ENCODE peak calls at places on chromosomes 12 and 14, in seven cellular contexts. One of them, this sample, is unnamed.

GRCh38 chr12:45232771-45233372 is 17.0 kb downstream of the ANO6 start:
- DNase-seq in psoas muscle: peak
- DNase-seq in astrocyte of the cerebellum: peak
- DNase-seq in naive thymus-derived CD4-positive, alpha-beta T cell: no peak
- DNase-seq in HFF-Myc: peak
- DNase-seq in germinal center: no peak
- DNase-seq in NCI-H1105: no peak
- DNase-seq in this sample: no peak

GRCh38 chr14:56759633-56760032 is 50.6 kb downstream of the OTX2 start:
- DNase-seq in HFF-Myc: no peak
- DNase-seq in NCI-H1105: no peak
- DNase-seq in astrocyte of the cerebellum: no peak
- DNase-seq in psoas muscle: no peak
- DNase-seq in germinal center: no peak
- DNase-seq in naive thymus-derived CD4-positive, alpha-beta T cell: no peak
- DNase-seq in this sample: no peak

GRCh38 chr14:65369560-65369959 is 43.0 kb upstream of the FUT8 start:
- DNase-seq in astrocyte of the cerebellum: no peak
- DNase-seq in HFF-Myc: no peak
- DNase-seq in germinal center: no peak
- DNase-seq in psoas muscle: no peak
- DNase-seq in NCI-H1105: no peak
- DNase-seq in naive thymus-derived CD4-positive, alpha-beta T cell: no peak
- DNase-seq in this sample: no peak

GRCh38 chr12:68807576-68808387 is at the start of gene MDM2:
- DNase-seq in naive thymus-derived CD4-positive, alpha-beta T cell: peak
- DNase-seq in NCI-H1105: peak
- DNase-seq in HFF-Myc: no peak
- DNase-seq in astrocyte of the cerebellum: peak
- DNase-seq in psoas muscle: peak
- DNase-seq in germinal center: peak
- DNase-seq in this sample: peak

GRCh38 chr12:56271031-56271430 is 4.3 kb downstream of the COQ10A start:
- DNase-seq in naive thymus-derived CD4-positive, alpha-beta T cell: no peak
- DNase-seq in astrocyte of the cerebellum: no peak
- DNase-seq in NCI-H1105: no peak
- DNase-seq in HFF-Myc: no peak
- DNase-seq in psoas muscle: no peak
- DNase-seq in germinal center: peak
- DNase-seq in this sample: no peak

GRCh38 chr12:105954891-105955607 is 183.7 kb downstream of the NUAK1 start:
- DNase-seq in NCI-H1105: no peak
- DNase-seq in HFF-Myc: no peak
- DNase-seq in germinal center: no peak
- DNase-seq in psoas muscle: no peak
- DNase-seq in naive thymus-derived CD4-positive, alpha-beta T cell: no peak
- DNase-seq in astrocyte of the cerebellum: no peak
- DNase-seq in this sample: no peak

GRCh38 chr12:998020-998874 is 7.2 kb downstream of the ERC1 start:
- DNase-seq in NCI-H1105: no peak
- DNase-seq in germinal center: peak
- DNase-seq in HFF-Myc: no peak
- DNase-seq in naive thymus-derived CD4-positive, alpha-beta T cell: no peak
- DNase-seq in astrocyte of the cerebellum: no peak
- DNase-seq in psoas muscle: no peak
- DNase-seq in this sample: no peak

GRCh38 chr14:38961136-38961535 is 141.9 kb downstream of the SEC23A start:
- DNase-seq in germinal center: no peak
- DNase-seq in psoas muscle: no peak
- DNase-seq in HFF-Myc: no peak
- DNase-seq in astrocyte of the cerebellum: no peak
- DNase-seq in NCI-H1105: no peak
- DNase-seq in naive thymus-derived CD4-positive, alpha-beta T cell: no peak
- DNase-seq in this sample: no peak

GRCh38 chr12:78385541-78385940 is 479.0 kb upstream of the SYT1 start:
- DNase-seq in psoas muscle: no peak
- DNase-seq in HFF-Myc: no peak
- DNase-seq in naive thymus-derived CD4-positive, alpha-beta T cell: no peak
- DNase-seq in astrocyte of the cerebellum: no peak
- DNase-seq in NCI-H1105: no peak
- DNase-seq in germinal center: no peak
- DNase-seq in this sample: no peak

GRCh38 chr12:52207895-52208294 is 16.1 kb upstream of the KRT80 start:
- DNase-seq in NCI-H1105: peak
- DNase-seq in HFF-Myc: no peak
- DNase-seq in astrocyte of the cerebellum: no peak
- DNase-seq in naive thymus-derived CD4-positive, alpha-beta T cell: no peak
- DNase-seq in germinal center: no peak
- DNase-seq in psoas muscle: peak
- DNase-seq in this sample: no peak

GRCh38 chr14:95068091-95068490 is 89.2 kb downstream of the DICER1 start:
- DNase-seq in astrocyte of the cerebellum: no peak
- DNase-seq in NCI-H1105: no peak
- DNase-seq in HFF-Myc: no peak
- DNase-seq in germinal center: no peak
- DNase-seq in naive thymus-derived CD4-positive, alpha-beta T cell: no peak
- DNase-seq in psoas muscle: no peak
- DNase-seq in this sample: no peak

GRCh38 chr14:23566782-23567185 is 807 bp downstream of the AP1G2 start:
- DNase-seq in NCI-H1105: no peak
- DNase-seq in naive thymus-derived CD4-positive, alpha-beta T cell: no peak
- DNase-seq in germinal center: no peak
- DNase-seq in astrocyte of the cerebellum: no peak
- DNase-seq in HFF-Myc: no peak
- DNase-seq in psoas muscle: no peak
- DNase-seq in this sample: no peak

GRCh38 chr14:99195602-99196309 is 76.2 kb downstream of the BCL11B start:
- DNase-seq in HFF-Myc: no peak
- DNase-seq in astrocyte of the cerebellum: peak
- DNase-seq in naive thymus-derived CD4-positive, alpha-beta T cell: no peak
- DNase-seq in germinal center: no peak
- DNase-seq in NCI-H1105: peak
- DNase-seq in psoas muscle: no peak
- DNase-seq in this sample: no peak

This sample was measured in AG04450.